ENCODE peak calls at places on chromosomes 1 and 21, in four cellular contexts. T is H1, O is K562, Y is GM12878. B is an unnamed sample.

GRCh38 chr1:114510235-114511047 is 562 bp downstream of the TRIM33 start:
- DNase-seq in T (peak), O (peak), Y (no peak), B (peak)

GRCh38 chr1:187513190-187513589 is 684.4 kb downstream of the PLA2G4A start:
- DNase-seq in T (no peak), O (no peak), Y (no peak), B (no peak)

GRCh38 chr1:25795955-25796806 is 3.8 kb upstream of the SELENON start:
- DNase-seq in T (no peak), O (no peak), Y (no peak), B (no peak)

GRCh38 chr1:66637146-66637545 is 103.2 kb downstream of the SGIP1 start:
- DNase-seq in T (no peak), O (no peak), Y (no peak), B (no peak)

GRCh38 chr1:226654046-226654445 is 85.0 kb downstream of the ITPKB start:
- DNase-seq in T (no peak), O (no peak), Y (no peak), B (no peak)

GRCh38 chr1:17125756-17126237 is 6.5 kb upstream of the PADI2 start:
- DNase-seq in T (peak), O (peak), Y (no peak), B (peak)

GRCh38 chr1:16924919-16925477 is 3.3 kb downstream of the CROCC start:
- DNase-seq in T (no peak), O (no peak), Y (no peak), B (peak)

GRCh38 chr1:26744075-26744958 is 43.4 kb upstream of the PIGV start:
- DNase-seq in T (peak), O (peak), Y (peak), B (peak)

GRCh38 chr1:85459274-85459673 is 5.7 kb downstream of the DDAH1 start:
- DNase-seq in T (no peak), O (no peak), Y (no peak), B (peak)

GRCh38 chr1:67970088-67970487 is 80.3 kb downstream of the DIRAS3 start:
- DNase-seq in T (no peak), O (no peak), Y (no peak), B (no peak)

GRCh38 chr1:156502749-156503671 is 2.4 kb upstream of the MEF2D start:
- DNase-seq in T (peak), O (no peak), Y (no peak), B (no peak)

GRCh38 chr1:86069757-86070145 is 86.8 kb downstream of the COL24A1 start:
- DNase-seq in T (no peak), O (no peak), Y (no peak), B (no peak)

GRCh38 chr1:178633068-178633467 is 92.0 kb upstream of the RALGPS2 start:
- DNase-seq in T (no peak), O (no peak), Y (no peak), B (no peak)

GRCh38 chr1:28895896-28896608 is 18.3 kb upstream of the EPB41 start:
- DNase-seq in T (no peak), O (no peak), Y (no peak), B (no peak)

GRCh38 chr1:165717918-165718515 is 19.7 kb upstream of the ALDH9A1 start:
- DNase-seq in T (peak), O (peak), Y (no peak), B (peak)

GRCh38 chr1:207649865-207650580 is 5.1 kb downstream of the CR1L start:
- DNase-seq in T (no peak), O (peak), Y (no peak), B (no peak)

GRCh38 chr1:235111107-235111506 is 17.5 kb downstream of the TOMM20 start:
- DNase-seq in T (peak), O (no peak), Y (no peak), B (no peak)

GRCh38 chr1:1181938-1182410 is 8.3 kb downstream of the TTLL10 start:
- DNase-seq in T (peak), O (no peak), Y (no peak), B (peak)

GRCh38 chr21:37459575-37459974 is 93.0 kb downstream of the DYRK1A start:
- DNase-seq in T (no peak), O (no peak), Y (no peak), B (no peak)

GRCh38 chr1:37146071-37146470 is 111.8 kb upstream of the GRIK3 start:
- DNase-seq in T (no peak), O (no peak), Y (no peak), B (no peak)

GRCh38 chr1:155504207-155504606 is 58.4 kb downstream of the ASH1L start:
- DNase-seq in T (no peak), O (peak), Y (no peak), B (peak)

GRCh38 chr1:206068314-206068713 is 15.3 kb downstream of the RHEX start:
- DNase-seq in T (peak), O (no peak), Y (no peak), B (no peak)

GRCh38 chr1:26537951-26538352 is 8.4 kb downstream of the RPS6KA1 start:
- DNase-seq in T (peak), O (peak), Y (no peak), B (no peak)

GRCh38 chr1:177983824-177984528 is 14.1 kb upstream of the SEC16B start:
- DNase-seq in T (peak), O (peak), Y (no peak), B (peak)

GRCh38 chr1:167439301-167439988 is 78.9 kb downstream of the CD247 start:
- DNase-seq in T (peak), O (peak), Y (no peak), B (peak)

GRCh38 chr21:32884062-32884461 is 112.5 kb upstream of the PAXBP1 start:
- DNase-seq in T (peak), O (peak), Y (no peak), B (no peak)

GRCh38 chr1:39596163-39596562 is 19.6 kb upstream of the PABPC4 start:
- DNase-seq in T (no peak), O (no peak), Y (no peak), B (no peak)

GRCh38 chr1:36589006-36589405 is 106.3 kb upstream of the CSF3R start:
- DNase-seq in T (no peak), O (no peak), Y (no peak), B (no peak)

GRCh38 chr1:204987689-204988088 is 55.3 kb upstream of the CNTN2 start:
- DNase-seq in T (no peak), O (no peak), Y (no peak), B (no peak)

GRCh38 chr1:5742801-5743200 is 249.4 kb downstream of the NPHP4 start:
- DNase-seq in T (peak), O (no peak), Y (no peak), B (no peak)

GRCh38 chr1:89724369-89725015 is 91.6 kb downstream of the LRRC8C start:
- DNase-seq in T (no peak), O (peak), Y (peak), B (no peak)

GRCh38 chr1:97806996-97807395 is 113.8 kb downstream of the DPYD start:
- DNase-seq in T (no peak), O (no peak), Y (no peak), B (no peak)

GRCh38 chr1:67431869-67432578 is 1.8 kb upstream of the SERBP1 start:
- DNase-seq in T (no peak), O (peak), Y (no peak), B (no peak)

GRCh38 chr1:109760581-109761226 is 3.0 kb downstream of the EPS8L3 start:
- DNase-seq in T (peak), O (no peak), Y (no peak), B (no peak)

GRCh38 chr1:219659005-219659632 is 46.2 kb upstream of the ZC3H11B start:
- DNase-seq in T (no peak), O (no peak), Y (no peak), B (no peak)

GRCh38 chr1:181135815-181136737 is 47.6 kb downstream of the IER5 start:
- DNase-seq in T (no peak), O (no peak), Y (no peak), B (peak)

GRCh38 chr1:181133969-181134418 is 45.5 kb downstream of the IER5 start:
- DNase-seq in T (no peak), O (no peak), Y (no peak), B (no peak)

GRCh38 chr1:181135462-181135781 is 46.9 kb downstream of the IER5 start:
- DNase-seq in T (no peak), O (peak), Y (no peak), B (peak)

GRCh38 chr1:181133441-181133951 is 45.0 kb downstream of the IER5 start:
- DNase-seq in T (peak), O (no peak), Y (no peak), B (peak)

DNA sequence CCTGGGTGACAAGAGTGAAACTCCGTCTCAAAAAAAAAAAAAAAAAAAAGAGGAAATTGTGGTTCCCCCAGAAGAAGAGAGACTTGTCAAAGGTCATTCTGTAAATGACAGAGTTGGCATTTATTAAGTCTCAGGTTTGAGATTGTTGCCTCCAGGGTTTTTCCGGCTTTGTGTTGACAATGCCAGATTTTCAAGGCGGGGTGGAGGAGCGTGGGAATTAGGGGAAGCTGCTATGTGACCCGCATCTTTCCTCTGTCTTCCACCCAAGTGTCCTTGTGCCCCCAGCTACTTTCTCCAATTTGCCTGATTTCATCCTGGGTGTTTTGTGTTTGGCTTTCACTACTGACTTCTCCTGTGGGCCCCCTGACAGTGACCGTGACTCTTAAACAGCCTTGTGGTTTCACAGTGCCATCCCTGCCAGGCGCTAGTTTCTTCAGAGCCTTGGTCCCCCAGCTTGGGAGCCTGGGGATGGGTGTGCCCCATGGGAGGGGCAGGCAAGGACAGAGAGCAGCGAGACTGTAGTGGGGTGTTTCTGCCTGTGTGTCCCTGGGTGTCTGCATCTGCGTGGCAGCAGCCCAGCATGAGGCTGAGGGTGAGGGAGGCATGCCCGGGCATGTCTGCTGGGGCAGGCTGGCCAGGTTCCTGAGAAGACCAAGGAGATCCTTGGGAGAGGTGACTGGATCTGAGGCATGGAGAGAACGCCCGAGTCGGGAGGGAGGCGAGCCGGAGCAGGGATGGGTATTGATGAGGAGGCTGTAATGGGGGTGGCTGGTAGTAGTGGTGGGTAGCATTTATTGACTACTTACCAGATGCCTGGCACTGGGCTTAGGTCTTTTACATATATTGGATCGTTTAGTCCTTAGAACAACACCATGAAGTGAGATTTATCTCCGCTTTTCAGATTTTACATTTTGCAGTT is 46.3 kb downstream of the IER5 start:
- DNase-seq in T (no peak), O (no peak), Y (peak), B (peak)
- TF ChIP-seq NRF1 in T (no peak), O (no peak), Y (no peak), B (no peak)

DNA sequence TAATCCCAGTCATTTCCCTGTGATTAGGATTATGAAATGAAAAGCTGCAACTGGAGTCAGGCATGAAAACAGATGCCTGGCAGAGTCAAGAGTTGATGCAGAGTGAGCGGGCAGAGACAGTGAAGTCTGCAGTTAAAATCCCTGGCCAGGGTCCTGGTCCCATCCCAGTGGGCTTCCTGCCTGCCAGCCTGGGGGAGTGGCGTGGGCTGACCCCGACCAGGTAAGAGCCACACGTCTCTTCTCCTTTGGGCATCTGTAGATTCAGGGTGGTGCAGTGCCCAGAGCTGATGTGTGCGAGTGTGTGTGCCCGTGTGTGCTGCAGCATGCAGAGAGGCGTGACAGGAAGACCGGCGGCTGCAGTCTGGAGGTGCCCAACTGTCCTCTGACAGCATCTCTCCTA is 6.2 kb upstream of the KIAA1614 start:
- DNase-seq in T (peak), O (no peak), Y (no peak), B (peak)
- TF ChIP-seq NRF1 in T (no peak), O (no peak), Y (no peak), B (no peak)

GRCh38 chr1:172449012-172449584 is 5.2 kb upstream of the PIGC start:
- DNase-seq in T (no peak), O (no peak), Y (no peak), B (no peak)
- TF ChIP-seq NRF1 in T (no peak), O (no peak), Y (no peak), B (no peak)

GRCh38 chr1:31297273-31298247 is 728 bp downstream of the ZCCHC17 start:
- DNase-seq in T (no peak), O (peak), Y (no peak), B (peak)
- TF ChIP-seq NRF1 in T (no peak), O (no peak), Y (no peak), B (no peak)

DNA sequence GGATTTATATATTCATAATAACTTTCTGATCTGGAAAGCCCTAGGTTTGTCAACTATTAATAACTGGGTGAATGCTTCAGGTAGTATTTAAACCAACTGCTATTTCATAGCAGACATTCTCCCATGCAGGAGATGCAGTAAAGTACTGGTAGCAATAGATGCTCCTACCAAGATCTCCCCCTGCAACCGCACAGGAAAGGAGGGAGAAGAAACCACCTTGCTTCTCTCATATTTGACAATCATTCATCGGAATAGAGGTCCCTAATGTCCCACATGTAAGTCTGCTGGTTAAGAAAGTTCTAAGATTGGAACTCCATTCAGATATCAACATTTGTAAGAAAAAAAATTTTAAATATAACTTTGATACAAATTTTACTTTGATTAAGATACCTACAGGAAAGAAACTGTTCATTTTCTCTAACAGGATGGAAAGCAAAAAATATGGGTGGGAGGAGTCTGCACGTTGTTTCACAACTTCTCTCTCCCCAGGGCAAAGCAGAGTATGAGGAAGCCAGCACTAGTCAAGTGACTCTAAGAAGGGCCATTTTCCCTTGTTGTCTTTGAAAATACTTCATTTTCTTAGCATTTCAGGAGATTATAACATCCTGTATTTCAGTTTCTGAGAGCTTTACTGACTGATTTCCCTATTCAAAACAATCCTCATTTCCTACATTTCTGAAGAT is at the start of gene PYHIN1:
- DNase-seq in T (no peak), O (no peak), Y (no peak), B (no peak)
- TF ChIP-seq NRF1 in T (no peak), O (no peak), Y (no peak), B (no peak)

DNA sequence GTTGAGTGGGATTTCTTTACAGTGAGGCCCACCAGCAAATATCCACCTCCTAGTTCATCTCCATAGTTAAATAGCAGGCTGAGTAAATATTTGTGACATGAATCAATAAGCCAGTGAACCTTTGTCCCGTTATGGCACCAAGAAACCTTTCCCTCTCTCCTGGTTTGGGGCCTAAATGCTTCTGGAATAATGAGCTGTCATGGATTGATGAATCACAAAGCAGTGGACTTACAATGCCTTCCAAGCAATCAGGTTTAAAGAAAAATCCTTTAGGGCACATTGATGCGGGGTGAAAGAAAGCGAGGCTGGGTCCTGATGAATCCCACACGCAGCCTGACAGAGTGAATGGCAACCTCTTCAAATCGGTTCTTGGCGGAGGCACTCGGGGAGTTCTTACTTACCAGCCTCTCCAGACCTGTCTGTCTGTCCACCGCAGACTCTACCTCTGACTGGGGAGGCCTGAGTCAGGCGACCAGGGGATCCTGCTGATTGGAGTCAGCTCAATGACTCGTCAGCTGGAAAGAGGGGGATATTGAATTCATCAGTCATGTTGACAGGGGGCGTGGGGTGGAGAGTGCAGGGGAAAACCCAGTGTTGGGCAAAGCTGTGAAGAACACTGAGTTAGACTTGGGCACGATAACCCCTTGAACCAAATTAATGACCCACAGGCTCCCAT is 247.3 kb downstream of the PLPP3 start:
- DNase-seq in T (no peak), O (peak), Y (peak), B (no peak)
- TF ChIP-seq NRF1 in T (no peak), O (no peak), Y (no peak), B (no peak)

DNA sequence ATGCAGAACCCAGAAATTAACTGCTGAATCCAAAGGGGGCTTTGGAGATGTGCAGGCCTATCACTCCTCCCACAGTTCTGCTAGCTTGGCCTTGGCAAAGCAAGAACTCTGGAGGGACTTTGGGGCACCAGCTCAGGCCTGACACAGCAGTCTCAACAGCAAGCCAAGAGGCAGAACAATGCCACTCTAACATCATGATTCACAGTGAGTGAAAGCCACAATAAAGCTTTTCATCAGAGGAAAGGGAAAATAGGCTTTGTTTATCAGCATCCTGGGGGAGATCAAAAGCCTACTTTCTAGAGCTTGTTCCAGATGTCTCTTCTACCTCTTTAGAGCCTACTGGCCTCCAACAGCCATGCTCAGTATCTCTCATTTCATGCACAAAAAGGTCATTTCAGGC is 283.4 kb downstream of the KCNH1 start:
- DNase-seq in T (no peak), O (no peak), Y (no peak), B (no peak)
- TF ChIP-seq NRF1 in T (no peak), O (no peak), Y (no peak), B (no peak)

GRCh38 chr1:11823366-11824137 is 17.6 kb downstream of the CLCN6 start:
- DNase-seq in T (no peak), O (no peak), Y (no peak), B (no peak)
- TF ChIP-seq NRF1 in T (no peak), O (no peak), Y (no peak), B (no peak)

DNA sequence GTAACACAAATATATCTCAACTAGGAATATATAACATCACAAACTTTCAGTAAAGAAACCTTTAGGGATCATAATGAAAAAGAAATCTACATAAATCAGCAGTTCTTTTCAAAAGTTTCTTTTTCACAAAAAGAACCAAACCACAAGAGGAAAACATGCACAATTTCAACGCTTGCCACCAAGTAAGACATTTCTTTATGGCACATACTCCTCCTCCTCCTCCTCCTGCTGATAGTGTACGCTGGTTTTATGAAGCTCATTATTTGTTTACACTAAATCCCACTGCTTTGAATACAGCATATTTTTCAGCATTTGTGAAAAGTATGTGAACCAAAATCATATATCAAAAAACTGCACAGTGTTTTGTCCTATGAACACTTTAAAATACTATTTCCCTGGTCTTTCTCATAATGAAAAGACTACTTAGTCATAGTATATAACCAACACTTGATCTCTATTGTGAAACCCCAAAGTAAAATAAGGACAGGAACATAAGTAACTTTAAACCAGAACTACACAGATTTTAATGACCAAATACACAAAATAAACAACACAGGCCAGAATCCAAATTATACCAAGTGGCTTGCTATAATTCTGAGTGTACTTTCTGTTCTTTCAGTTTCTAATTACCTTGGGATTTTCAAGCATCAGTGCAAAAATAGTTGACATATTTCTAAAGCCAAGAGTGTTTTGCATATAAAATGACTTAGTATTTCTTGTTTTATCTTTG is 184.2 kb downstream of the EIF4G3 start:
- DNase-seq in T (no peak), O (no peak), Y (no peak), B (no peak)
- TF ChIP-seq NRF1 in T (no peak), O (no peak), Y (no peak), B (no peak)

B was measured in SK-N-SH.